ENCODE peak calls at places on chromosomes 6 and 20, in eight cellular contexts. I is glomerular endothelial cell, Y is AG08396, H is HepG2, V is CMK, O is B cell, Z is kidney tubule cell, C is psoas muscle. L is an unnamed sample.

GRCh38 chr6:2061880-2062279 is 183.5 kb downstream of the GMDS start:
- DNase-seq in V (no peak), Z (peak; percentile 64), H (no peak), O (no peak), Y (no peak), I (no peak), C (no peak), L (no peak)

GRCh38 chr20:7361321-7361720 is 578.9 kb downstream of the HAO1 start:
- DNase-seq in V (no peak), O (no peak), I (no peak), C (no peak), H (no peak), Y (no peak), Z (no peak), L (no peak)

GRCh38 chr20:25065625-25066338 is 7.8 kb upstream of the ACSS1 start:
- DNase-seq in V (no peak), O (peak; percentile 85), I (peak; percentile 18), H (peak; percentile 65), C (peak; percentile 56), Z (peak; percentile 71), Y (peak; percentile 69), L (peak; percentile 75)

GRCh38 chr6:47772359-47772758 is 9.5 kb upstream of the OPN5 start:
- DNase-seq in C (no peak), Z (no peak), V (no peak), I (no peak), O (no peak), Y (no peak), H (no peak), L (no peak)

GRCh38 chr6:13554929-13555333 is 19.5 kb upstream of the SIRT5 start:
- DNase-seq in I (no peak), O (no peak), C (peak; percentile 18), Z (no peak), V (no peak), Y (peak; percentile 9), H (no peak), L (peak; percentile 14)

GRCh38 chr6:124795879-124796838 is 166.1 kb upstream of the RNF217 start:
- DNase-seq in V (no peak), O (no peak), Y (no peak), Z (peak; percentile 16), I (no peak), H (no peak), C (no peak), L (peak; percentile 23)

GRCh38 chr6:17015551-17016381 is 86.1 kb upstream of the STMND1 start:
- DNase-seq in Y (no peak), O (peak; percentile 2), H (no peak), Z (no peak), C (peak; percentile 14), I (no peak), V (peak; percentile 15), L (no peak)

GRCh38 chr6:84625510-84625909 is 138.9 kb downstream of the TBX18 start:
- DNase-seq in Z (no peak), H (no peak), V (no peak), O (no peak), Y (no peak), I (no peak), C (no peak), L (no peak)

GRCh38 chr6:68497927-68498326 is 137.2 kb upstream of the ADGRB3 start:
- DNase-seq in H (no peak), I (no peak), V (no peak), C (no peak), Z (no peak), Y (peak; percentile 4), O (no peak), L (no peak)

GRCh38 chr20:64165866-64166600 is 1.8 kb downstream of the MYT1 start:
- DNase-seq in V (no peak), C (no peak), H (no peak), I (no peak), O (no peak), Y (no peak), Z (no peak), L (no peak)

GRCh38 chr6:15430947-15431405 is 185.1 kb downstream of the JARID2 start:
- DNase-seq in O (no peak), Y (no peak), V (no peak), Z (no peak), H (peak; percentile 83), C (no peak), I (no peak), L (no peak)

GRCh38 chr6:3205913-3206312 is 21.5 kb downstream of the TUBB2B start:
- DNase-seq in Z (peak; percentile 57), O (no peak), C (no peak), I (no peak), Y (no peak), V (no peak), H (no peak), L (no peak)

GRCh38 chr6:35469711-35470662 is 1.8 kb downstream of the RPL10A start:
- DNase-seq in V (no peak), C (no peak), Y (no peak), O (no peak), Z (peak; percentile 48), I (no peak), H (peak; percentile 44), L (no peak)

GRCh38 chr6:84645563-84646266 is 118.7 kb downstream of the TBX18 start:
- DNase-seq in V (no peak), H (no peak), C (no peak), O (no peak), Z (peak; percentile 53), Y (no peak), I (no peak), L (no peak)

GRCh38 chr20:48329216-48329615 is 498.6 kb downstream of the PREX1 start:
- DNase-seq in C (no peak), Z (no peak), H (no peak), I (no peak), O (no peak), V (no peak), Y (no peak), L (no peak)

GRCh38 chr6:10112871-10113584 is 301.8 kb downstream of the TFAP2A start:
- DNase-seq in O (no peak), C (no peak), H (no peak), I (no peak), V (no peak), Z (no peak), Y (no peak), L (no peak)

GRCh38 chr6:144214622-144215401 is 64.5 kb downstream of the STX11 start:
- DNase-seq in Y (no peak), H (no peak), Z (no peak), I (no peak), O (no peak), V (peak; percentile 11), C (peak; percentile 23), L (peak; percentile 26)

GRCh38 chr6:118283759-118284158 is 264.3 kb upstream of the PLN start:
- DNase-seq in Z (peak; percentile 49), H (peak; percentile 59), V (peak; percentile 7), Y (peak; percentile 27), I (peak; percentile 47), C (no peak), O (peak; percentile 27), L (peak; percentile 70)

L was measured in adrenal gland.